ENCODE peak calls at places on chromosomes 16 and 17, in seven cellular contexts. One of them, this sample, is unnamed.

GRCh38 chr17:75500419-75501216 is 14.7 kb downstream of the CASKIN2 start:
- DNase-seq in skeletal muscle cell: no peak
- DNase-seq in LoVo: no peak
- DNase-seq in choroid plexus epithelial cell: no peak
- DNase-seq in GM19239: no peak
- DNase-seq in activated naive CD8-positive, alpha-beta T cell treated with anti-CD3 and anti-CD28 coated beads, Interleukin-2, amount 50 U/mL, for 16 hours: no peak
- DNase-seq in Right ventricle myocardium superior: no peak
- DNase-seq in this sample: no peak

GRCh38 chr17:67570797-67571196 is 146.9 kb upstream of the NOL11 start:
- DNase-seq in activated naive CD8-positive, alpha-beta T cell treated with anti-CD3 and anti-CD28 coated beads, Interleukin-2, amount 50 U/mL, for 16 hours: no peak
- DNase-seq in LoVo: no peak
- DNase-seq in Right ventricle myocardium superior: no peak
- DNase-seq in choroid plexus epithelial cell: no peak
- DNase-seq in skeletal muscle cell: no peak
- DNase-seq in GM19239: no peak
- DNase-seq in this sample: no peak

GRCh38 chr16:84423416-84423837 is 55.1 kb downstream of the ATP2C2 start:
- DNase-seq in Right ventricle myocardium superior: no peak
- DNase-seq in GM19239: no peak
- DNase-seq in activated naive CD8-positive, alpha-beta T cell treated with anti-CD3 and anti-CD28 coated beads, Interleukin-2, amount 50 U/mL, for 16 hours: no peak
- DNase-seq in choroid plexus epithelial cell: peak
- DNase-seq in skeletal muscle cell: no peak
- DNase-seq in LoVo: no peak
- DNase-seq in this sample: peak

GRCh38 chr17:81057079-81057730 is 22.3 kb downstream of the BAIAP2 start:
- DNase-seq in Right ventricle myocardium superior: peak
- DNase-seq in GM19239: no peak
- DNase-seq in skeletal muscle cell: peak
- DNase-seq in LoVo: peak
- DNase-seq in choroid plexus epithelial cell: peak
- DNase-seq in activated naive CD8-positive, alpha-beta T cell treated with anti-CD3 and anti-CD28 coated beads, Interleukin-2, amount 50 U/mL, for 16 hours: no peak
- DNase-seq in this sample: peak

GRCh38 chr16:4945560-4946502 is 8.9 kb upstream of the PPL start:
- DNase-seq in skeletal muscle cell: no peak
- DNase-seq in GM19239: no peak
- DNase-seq in Right ventricle myocardium superior: peak
- DNase-seq in LoVo: peak
- DNase-seq in activated naive CD8-positive, alpha-beta T cell treated with anti-CD3 and anti-CD28 coated beads, Interleukin-2, amount 50 U/mL, for 16 hours: no peak
- DNase-seq in choroid plexus epithelial cell: no peak
- DNase-seq in this sample: peak

GRCh38 chr16:13829712-13830304 is 90.1 kb upstream of the ERCC4 start:
- DNase-seq in LoVo: no peak
- DNase-seq in GM19239: no peak
- DNase-seq in choroid plexus epithelial cell: no peak
- DNase-seq in activated naive CD8-positive, alpha-beta T cell treated with anti-CD3 and anti-CD28 coated beads, Interleukin-2, amount 50 U/mL, for 16 hours: no peak
- DNase-seq in skeletal muscle cell: no peak
- DNase-seq in Right ventricle myocardium superior: no peak
- DNase-seq in this sample: no peak

GRCh38 chr17:29376667-29377268 is 13.4 kb upstream of the TAOK1 start:
- DNase-seq in Right ventricle myocardium superior: no peak
- DNase-seq in LoVo: no peak
- DNase-seq in activated naive CD8-positive, alpha-beta T cell treated with anti-CD3 and anti-CD28 coated beads, Interleukin-2, amount 50 U/mL, for 16 hours: no peak
- DNase-seq in skeletal muscle cell: peak
- DNase-seq in choroid plexus epithelial cell: peak
- DNase-seq in GM19239: no peak
- DNase-seq in this sample: peak

GRCh38 chr16:87161822-87162676 is 155.1 kb downstream of the C16orf95 start:
- DNase-seq in activated naive CD8-positive, alpha-beta T cell treated with anti-CD3 and anti-CD28 coated beads, Interleukin-2, amount 50 U/mL, for 16 hours: no peak
- DNase-seq in choroid plexus epithelial cell: no peak
- DNase-seq in LoVo: no peak
- DNase-seq in skeletal muscle cell: no peak
- DNase-seq in GM19239: no peak
- DNase-seq in Right ventricle myocardium superior: no peak
- DNase-seq in this sample: no peak

GRCh38 chr17:81241648-81242420 is 2.7 kb downstream of the NDUFAF8 start:
- DNase-seq in GM19239: peak
- DNase-seq in activated naive CD8-positive, alpha-beta T cell treated with anti-CD3 and anti-CD28 coated beads, Interleukin-2, amount 50 U/mL, for 16 hours: peak
- DNase-seq in choroid plexus epithelial cell: peak
- DNase-seq in LoVo: no peak
- DNase-seq in skeletal muscle cell: no peak
- DNase-seq in Right ventricle myocardium superior: no peak
- DNase-seq in this sample: peak

GRCh38 chr17:75514299-75515228 is 773 bp downstream of the CASKIN2 start:
- DNase-seq in LoVo: no peak
- DNase-seq in activated naive CD8-positive, alpha-beta T cell treated with anti-CD3 and anti-CD28 coated beads, Interleukin-2, amount 50 U/mL, for 16 hours: no peak
- DNase-seq in GM19239: no peak
- DNase-seq in skeletal muscle cell: no peak
- DNase-seq in choroid plexus epithelial cell: no peak
- DNase-seq in Right ventricle myocardium superior: no peak
- DNase-seq in this sample: peak

GRCh38 chr16:30656974-30657865 is 1.0 kb upstream of the FBRS start:
- DNase-seq in skeletal muscle cell: no peak
- DNase-seq in choroid plexus epithelial cell: no peak
- DNase-seq in GM19239: no peak
- DNase-seq in Right ventricle myocardium superior: no peak
- DNase-seq in activated naive CD8-positive, alpha-beta T cell treated with anti-CD3 and anti-CD28 coated beads, Interleukin-2, amount 50 U/mL, for 16 hours: no peak
- DNase-seq in LoVo: peak
- DNase-seq in this sample: no peak

GRCh38 chr17:57898487-57899311 is 48.9 kb upstream of the MRPS23 start:
- DNase-seq in GM19239: no peak
- DNase-seq in activated naive CD8-positive, alpha-beta T cell treated with anti-CD3 and anti-CD28 coated beads, Interleukin-2, amount 50 U/mL, for 16 hours: no peak
- DNase-seq in choroid plexus epithelial cell: peak
- DNase-seq in LoVo: no peak
- DNase-seq in Right ventricle myocardium superior: peak
- DNase-seq in skeletal muscle cell: no peak
- DNase-seq in this sample: peak

GRCh38 chr16:10971560-10971961 is 27.2 kb downstream of the CLEC16A start:
- DNase-seq in Right ventricle myocardium superior: no peak
- DNase-seq in LoVo: peak
- DNase-seq in skeletal muscle cell: peak
- DNase-seq in GM19239: no peak
- DNase-seq in activated naive CD8-positive, alpha-beta T cell treated with anti-CD3 and anti-CD28 coated beads, Interleukin-2, amount 50 U/mL, for 16 hours: no peak
- DNase-seq in choroid plexus epithelial cell: peak
- DNase-seq in this sample: peak

GRCh38 chr16:86572616-86573015 is 5.7 kb upstream of the FOXL1 start:
- DNase-seq in choroid plexus epithelial cell: no peak
- DNase-seq in activated naive CD8-positive, alpha-beta T cell treated with anti-CD3 and anti-CD28 coated beads, Interleukin-2, amount 50 U/mL, for 16 hours: no peak
- DNase-seq in LoVo: no peak
- DNase-seq in GM19239: no peak
- DNase-seq in skeletal muscle cell: no peak
- DNase-seq in Right ventricle myocardium superior: no peak
- DNase-seq in this sample: no peak

GRCh38 chr17:48795444-48796162 is 21.4 kb downstream of the TTLL6 start:
- DNase-seq in skeletal muscle cell: no peak
- DNase-seq in GM19239: no peak
- DNase-seq in choroid plexus epithelial cell: peak
- DNase-seq in LoVo: peak
- DNase-seq in activated naive CD8-positive, alpha-beta T cell treated with anti-CD3 and anti-CD28 coated beads, Interleukin-2, amount 50 U/mL, for 16 hours: no peak
- DNase-seq in Right ventricle myocardium superior: no peak
- DNase-seq in this sample: peak

GRCh38 chr17:37037590-37038155 is 88.9 kb downstream of the AATF start:
- DNase-seq in LoVo: no peak
- DNase-seq in activated naive CD8-positive, alpha-beta T cell treated with anti-CD3 and anti-CD28 coated beads, Interleukin-2, amount 50 U/mL, for 16 hours: no peak
- DNase-seq in skeletal muscle cell: no peak
- DNase-seq in Right ventricle myocardium superior: no peak
- DNase-seq in GM19239: no peak
- DNase-seq in choroid plexus epithelial cell: no peak
- DNase-seq in this sample: no peak

GRCh38 chr16:87707097-87707496 is 58.7 kb downstream of the KLHDC4 start:
- DNase-seq in LoVo: no peak
- DNase-seq in activated naive CD8-positive, alpha-beta T cell treated with anti-CD3 and anti-CD28 coated beads, Interleukin-2, amount 50 U/mL, for 16 hours: no peak
- DNase-seq in choroid plexus epithelial cell: no peak
- DNase-seq in Right ventricle myocardium superior: no peak
- DNase-seq in skeletal muscle cell: no peak
- DNase-seq in GM19239: no peak
- DNase-seq in this sample: no peak

GRCh38 chr16:50878966-50879615 is 137.2 kb downstream of the CYLD start:
- DNase-seq in GM19239: no peak
- DNase-seq in LoVo: no peak
- DNase-seq in Right ventricle myocardium superior: no peak
- DNase-seq in activated naive CD8-positive, alpha-beta T cell treated with anti-CD3 and anti-CD28 coated beads, Interleukin-2, amount 50 U/mL, for 16 hours: no peak
- DNase-seq in skeletal muscle cell: no peak
- DNase-seq in choroid plexus epithelial cell: no peak
- DNase-seq in this sample: no peak

GRCh38 chr17:82461827-82462524 is 3.4 kb downstream of the NARF start:
- DNase-seq in Right ventricle myocardium superior: no peak
- DNase-seq in choroid plexus epithelial cell: no peak
- DNase-seq in skeletal muscle cell: no peak
- DNase-seq in LoVo: no peak
- DNase-seq in GM19239: no peak
- DNase-seq in activated naive CD8-positive, alpha-beta T cell treated with anti-CD3 and anti-CD28 coated beads, Interleukin-2, amount 50 U/mL, for 16 hours: no peak
- DNase-seq in this sample: no peak

GRCh38 chr17:43599835-43600234 is 53.7 kb upstream of the ETV4 start:
- DNase-seq in Right ventricle myocardium superior: no peak
- DNase-seq in choroid plexus epithelial cell: peak
- DNase-seq in skeletal muscle cell: peak
- DNase-seq in LoVo: no peak
- DNase-seq in activated naive CD8-positive, alpha-beta T cell treated with anti-CD3 and anti-CD28 coated beads, Interleukin-2, amount 50 U/mL, for 16 hours: no peak
- DNase-seq in GM19239: no peak
- DNase-seq in this sample: peak

GRCh38 chr17:63442074-63442473 is 4.0 kb downstream of the CYB561 start:
- DNase-seq in LoVo: no peak
- DNase-seq in choroid plexus epithelial cell: no peak
- DNase-seq in GM19239: no peak
- DNase-seq in activated naive CD8-positive, alpha-beta T cell treated with anti-CD3 and anti-CD28 coated beads, Interleukin-2, amount 50 U/mL, for 16 hours: no peak
- DNase-seq in Right ventricle myocardium superior: no peak
- DNase-seq in skeletal muscle cell: no peak
- DNase-seq in this sample: no peak

GRCh38 chr17:10295728-10296343 is 77.0 kb downstream of the MYH13 start:
- DNase-seq in choroid plexus epithelial cell: peak
- DNase-seq in skeletal muscle cell: no peak
- DNase-seq in activated naive CD8-positive, alpha-beta T cell treated with anti-CD3 and anti-CD28 coated beads, Interleukin-2, amount 50 U/mL, for 16 hours: no peak
- DNase-seq in Right ventricle myocardium superior: peak
- DNase-seq in GM19239: peak
- DNase-seq in LoVo: peak
- DNase-seq in this sample: peak

GRCh38 chr17:80917716-80918560 is 73.7 kb upstream of the CHMP6 start:
- DNase-seq in skeletal muscle cell: no peak
- DNase-seq in choroid plexus epithelial cell: no peak
- DNase-seq in LoVo: no peak
- DNase-seq in GM19239: no peak
- DNase-seq in activated naive CD8-positive, alpha-beta T cell treated with anti-CD3 and anti-CD28 coated beads, Interleukin-2, amount 50 U/mL, for 16 hours: no peak
- DNase-seq in Right ventricle myocardium superior: no peak
- DNase-seq in this sample: no peak

GRCh38 chr17:81096741-81097133 is 61.8 kb downstream of the BAIAP2 start:
- DNase-seq in skeletal muscle cell: no peak
- DNase-seq in LoVo: no peak
- DNase-seq in activated naive CD8-positive, alpha-beta T cell treated with anti-CD3 and anti-CD28 coated beads, Interleukin-2, amount 50 U/mL, for 16 hours: no peak
- DNase-seq in GM19239: no peak
- DNase-seq in Right ventricle myocardium superior: no peak
- DNase-seq in choroid plexus epithelial cell: peak
- DNase-seq in this sample: no peak

GRCh38 chr16:12646490-12647274 is 157.0 kb downstream of the CPPED1 start:
- DNase-seq in choroid plexus epithelial cell: peak
- DNase-seq in GM19239: no peak
- DNase-seq in activated naive CD8-positive, alpha-beta T cell treated with anti-CD3 and anti-CD28 coated beads, Interleukin-2, amount 50 U/mL, for 16 hours: no peak
- DNase-seq in Right ventricle myocardium superior: no peak
- DNase-seq in skeletal muscle cell: no peak
- DNase-seq in LoVo: no peak
- DNase-seq in this sample: no peak

GRCh38 chr17:6551356-6551755 is 5.0 kb downstream of the PITPNM3 start:
- DNase-seq in choroid plexus epithelial cell: no peak
- DNase-seq in LoVo: peak
- DNase-seq in activated naive CD8-positive, alpha-beta T cell treated with anti-CD3 and anti-CD28 coated beads, Interleukin-2, amount 50 U/mL, for 16 hours: no peak
- DNase-seq in skeletal muscle cell: no peak
- DNase-seq in GM19239: no peak
- DNase-seq in Right ventricle myocardium superior: no peak
- DNase-seq in this sample: no peak

GRCh38 chr17:45096141-45096540 is 35.0 kb downstream of the NMT1 start:
- DNase-seq in choroid plexus epithelial cell: peak
- DNase-seq in activated naive CD8-positive, alpha-beta T cell treated with anti-CD3 and anti-CD28 coated beads, Interleukin-2, amount 50 U/mL, for 16 hours: no peak
- DNase-seq in skeletal muscle cell: no peak
- DNase-seq in LoVo: no peak
- DNase-seq in GM19239: no peak
- DNase-seq in Right ventricle myocardium superior: no peak
- DNase-seq in this sample: peak

GRCh38 chr17:75614556-75615270 is 18.5 kb upstream of the SMIM5 start:
- DNase-seq in skeletal muscle cell: no peak
- DNase-seq in activated naive CD8-positive, alpha-beta T cell treated with anti-CD3 and anti-CD28 coated beads, Interleukin-2, amount 50 U/mL, for 16 hours: no peak
- DNase-seq in LoVo: no peak
- DNase-seq in GM19239: no peak
- DNase-seq in Right ventricle myocardium superior: no peak
- DNase-seq in choroid plexus epithelial cell: no peak
- DNase-seq in this sample: no peak

GRCh38 chr17:75370288-75370687 is 35.2 kb downstream of the GRB2 start:
- DNase-seq in activated naive CD8-positive, alpha-beta T cell treated with anti-CD3 and anti-CD28 coated beads, Interleukin-2, amount 50 U/mL, for 16 hours: no peak
- DNase-seq in skeletal muscle cell: no peak
- DNase-seq in choroid plexus epithelial cell: no peak
- DNase-seq in Right ventricle myocardium superior: peak
- DNase-seq in LoVo: no peak
- DNase-seq in GM19239: no peak
- DNase-seq in this sample: no peak